ENCODE peak calls at places on chromosomes 6 and 20, in eight cellular contexts. V is HCT116, X is heart right ventricle, D is anterior cingulate cortex, U is islet precursor cell, Q is HCEC 1CT, P is GM13977, G is hypothalamus. N is an unnamed sample.

GRCh38 chr20:61631770-61632169 is 379.7 kb downstream of the CDH4 start:
- DNase-seq in V (no peak), X (no peak), D (no peak), U (no peak), Q (no peak), P (no peak), G (no peak), N (no peak)

GRCh38 chr20:17655865-17656489 is 26.1 kb downstream of the RRBP1 start:
- DNase-seq in V (no peak), X (no peak), D (no peak), U (peak; percentile 75), Q (peak; percentile 26), P (no peak), G (no peak), N (peak; percentile 73)

GRCh38 chr6:50610562-50610961 is 102.8 kb upstream of the TFAP2D start:
- DNase-seq in V (no peak), X (no peak), D (no peak), U (no peak), Q (no peak), P (no peak), G (no peak), N (no peak)

GRCh38 chr20:51700809-51701285 is 67.3 kb downstream of the ATP9A start:
- DNase-seq in V (peak; percentile 35), X (no peak), D (no peak), U (no peak), Q (peak; percentile 59), P (peak; percentile 54), G (no peak), N (peak; percentile 53)

GRCh38 chr6:154179443-154179842 is 140.4 kb downstream of the OPRM1 start:
- DNase-seq in V (no peak), X (no peak), D (no peak), U (no peak), Q (no peak), P (no peak), G (no peak), N (no peak)

GRCh38 chr6:2873643-2874042 is 29.5 kb downstream of the SERPINB9 start:
- DNase-seq in V (no peak), X (no peak), D (no peak), U (no peak), Q (no peak), P (no peak), G (no peak), N (no peak)

GRCh38 chr6:28693751-28694443 is 168.2 kb downstream of the GPX5 start:
- DNase-seq in V (no peak), X (no peak), D (no peak), U (peak; percentile 64), Q (peak; percentile 2), P (no peak), G (no peak), N (no peak)

GRCh38 chr6:16747232-16748027 is 13.8 kb downstream of the ATXN1 start:
- DNase-seq in V (no peak), X (no peak), D (no peak), U (no peak), Q (peak; percentile 87), P (no peak), G (no peak), N (peak; percentile 34)

GRCh38 chr20:37943033-37943432 is 40.1 kb downstream of the VSTM2L start:
- DNase-seq in V (no peak), X (no peak), D (no peak), U (peak; percentile 19), Q (no peak), P (no peak), G (no peak), N (no peak)

GRCh38 chr6:1378224-1379025 is 11.0 kb upstream of the FOXF2 start:
- DNase-seq in V (no peak), X (no peak), D (no peak), U (no peak), Q (no peak), P (peak; percentile 42), G (no peak), N (peak; percentile 54)

GRCh38 chr6:43993881-43994523 is 133.2 kb downstream of the MRPL14 start:
- DNase-seq in V (no peak), X (no peak), D (no peak), U (no peak), Q (no peak), P (no peak), G (no peak), N (no peak)

GRCh38 chr6:4130357-4130987 is 4.9 kb downstream of the ECI2 start:
- DNase-seq in V (no peak), X (no peak), D (no peak), U (no peak), Q (no peak), P (no peak), G (no peak), N (no peak)

GRCh38 chr6:74213995-74214394 is 518.0 kb downstream of the CD109 start:
- DNase-seq in V (no peak), X (no peak), D (no peak), U (no peak), Q (no peak), P (no peak), G (no peak), N (no peak)

GRCh38 chr6:25036461-25036860 is 100.7 kb upstream of the RIPOR2 start:
- DNase-seq in V (no peak), X (no peak), D (no peak), U (no peak), Q (no peak), P (no peak), G (no peak), N (no peak)

GRCh38 chr6:42260424-42260888 is 42.8 kb upstream of the MRPS10 start:
- DNase-seq in V (peak; percentile 83), X (no peak), D (no peak), U (no peak), Q (no peak), P (peak; percentile 47), G (no peak), N (peak; percentile 38)

GRCh38 chr6:89596484-89596883 is 42.1 kb downstream of the LYRM2 start:
- DNase-seq in V (no peak), X (no peak), D (no peak), U (no peak), Q (no peak), P (no peak), G (no peak), N (no peak)

GRCh38 chr20:61841551-61841950 is 224.1 kb downstream of the TAF4 start:
- DNase-seq in V (no peak), X (no peak), D (no peak), U (no peak), Q (no peak), P (no peak), G (no peak), N (no peak)

GRCh38 chr20:45826381-45827019 is 612 bp downstream of the TNNC2 start:
- DNase-seq in V (no peak), X (no peak), D (no peak), U (no peak), Q (no peak), P (no peak), G (no peak), N (peak; percentile 56)

GRCh38 chr6:168956884-168957730 is 296.5 kb downstream of the THBS2 start:
- DNase-seq in V (peak; percentile 54), X (peak; percentile 53), D (peak; percentile 63), U (peak; percentile 80), Q (peak; percentile 68), P (peak; percentile 71), G (peak; percentile 17), N (peak; percentile 86)

GRCh38 chr6:149094934-149095341 is 222.6 kb upstream of the TAB2 start:
- DNase-seq in V (no peak), X (no peak), D (no peak), U (no peak), Q (peak; percentile 22), P (no peak), G (no peak), N (no peak)

GRCh38 chr6:105642708-105643107 is 239.8 kb upstream of the PREP start:
- DNase-seq in V (no peak), X (no peak), D (no peak), U (no peak), Q (peak; percentile 79), P (no peak), G (no peak), N (no peak)

GRCh38 chr6:43825187-43826115 is 55.4 kb downstream of the VEGFA start:
- DNase-seq in V (no peak), X (no peak), D (no peak), U (no peak), Q (no peak), P (no peak), G (no peak), N (no peak)

GRCh38 chr20:8670207-8670899 is 398.5 kb upstream of the PLCB4 start:
- DNase-seq in V (no peak), X (no peak), D (no peak), U (no peak), Q (no peak), P (no peak), G (no peak), N (no peak)

GRCh38 chr6:1916334-1916985 is 306.7 kb downstream of the FOXC1 start:
- DNase-seq in V (no peak), X (no peak), D (no peak), U (no peak), Q (peak; percentile 38), P (no peak), G (no peak), N (peak; percentile 46)

GRCh38 chr6:130906736-130907381 is 79.7 kb downstream of the SMLR1 start:
- DNase-seq in V (no peak), X (no peak), D (no peak), U (no peak), Q (peak; percentile 91), P (no peak), G (no peak), N (peak; percentile 58)

GRCh38 chr6:140462495-140463311 is 1088.3 kb upstream of the CITED2 start:
- DNase-seq in V (peak; percentile 35), X (no peak), D (no peak), U (peak; percentile 60), Q (peak; percentile 88), P (no peak), G (no peak), N (no peak)

GRCh38 chr6:125296461-125296860 is 5.3 kb downstream of the HDDC2 start:
- DNase-seq in V (no peak), X (no peak), D (no peak), U (no peak), Q (no peak), P (no peak), G (no peak), N (no peak)

GRCh38 chr20:25865715-25866656 is 169.3 kb upstream of the ZNF337 start:
- DNase-seq in V (peak; percentile 49), X (peak; percentile 76), D (peak; percentile 89), U (peak; percentile 92), Q (peak; percentile 51), P (peak; percentile 71), G (peak; percentile 53), N (peak; percentile 82)

GRCh38 chr6:104940238-104940880 is 16.5 kb upstream of the LIN28B start:
- DNase-seq in V (no peak), X (no peak), D (peak; percentile 9), U (peak; percentile 81), Q (no peak), P (no peak), G (no peak), N (no peak)

GRCh38 chr6:14059791-14060436 is 57.7 kb upstream of the CD83 start:
- DNase-seq in V (no peak), X (peak; percentile 39), D (no peak), U (no peak), Q (no peak), P (no peak), G (no peak), N (peak; percentile 25)

GRCh38 chr20:57663241-57663640 is 43.0 kb upstream of the ZBP1 start:
- DNase-seq in V (no peak), X (no peak), D (no peak), U (peak; percentile 42), Q (no peak), P (no peak), G (no peak), N (no peak)

GRCh38 chr6:25889877-25890853 is 16.1 kb upstream of the SLC17A3 start:
- DNase-seq in V (peak; percentile 27), X (peak; percentile 26), D (peak; percentile 1), U (peak; percentile 59), Q (peak; percentile 56), P (no peak), G (no peak), N (peak; percentile 12)

GRCh38 chr6:11276911-11277274 is 44.4 kb upstream of the NEDD9 start:
- DNase-seq in V (no peak), X (no peak), D (no peak), U (no peak), Q (no peak), P (no peak), G (no peak), N (no peak)

GRCh38 chr20:62352402-62353288 is 14.5 kb downstream of the LAMA5 start:
- DNase-seq in V (no peak), X (peak; percentile 82), D (peak; percentile 79), U (no peak), Q (no peak), P (no peak), G (peak; percentile 68), N (peak; percentile 86)